ENCODE peak calls at places on chromosomes 2 and 18, in six cellular contexts. One of them, this sample, is unnamed.

GRCh38 chr2:111032721-111033532 is 87.8 kb upstream of the BCL2L11 start:
- DNase-seq in HepG2: peak
- DNase-seq in K562: no peak
- DNase-seq in endothelial cell of umbilical vein: no peak
- DNase-seq in A549: peak
- DNase-seq in GM12878: no peak
- DNase-seq in this sample: no peak

GRCh38 chr2:15407666-15408065 is 153.5 kb downstream of the NBAS start:
- DNase-seq in HepG2: no peak
- DNase-seq in K562: no peak
- DNase-seq in endothelial cell of umbilical vein: no peak
- DNase-seq in A549: no peak
- DNase-seq in GM12878: no peak
- DNase-seq in this sample: no peak

GRCh38 chr2:179302764-179303561 is 38.3 kb upstream of the SESTD1 start:
- DNase-seq in HepG2: no peak
- DNase-seq in K562: no peak
- DNase-seq in endothelial cell of umbilical vein: peak
- DNase-seq in A549: no peak
- DNase-seq in GM12878: no peak
- DNase-seq in this sample: no peak

GRCh38 chr2:218256612-218257350 is 4.0 kb upstream of the GPBAR1 start:
- DNase-seq in HepG2: no peak
- DNase-seq in K562: no peak
- DNase-seq in endothelial cell of umbilical vein: no peak
- DNase-seq in A549: no peak
- DNase-seq in GM12878: no peak
- DNase-seq in this sample: no peak

GRCh38 chr2:5549061-5549601 is 143.1 kb upstream of the SOX11 start:
- DNase-seq in HepG2: no peak
- DNase-seq in K562: no peak
- DNase-seq in endothelial cell of umbilical vein: no peak
- DNase-seq in A549: no peak
- DNase-seq in GM12878: no peak
- DNase-seq in this sample: no peak

GRCh38 chr2:200089040-200089755 is 133.8 kb downstream of the MAIP1 start:
- DNase-seq in HepG2: no peak
- DNase-seq in K562: no peak
- DNase-seq in endothelial cell of umbilical vein: no peak
- DNase-seq in A549: no peak
- DNase-seq in GM12878: no peak
- DNase-seq in this sample: no peak

GRCh38 chr2:95299961-95300360 is 2.8 kb downstream of the KCNIP3 start:
- DNase-seq in HepG2: no peak
- DNase-seq in K562: no peak
- DNase-seq in endothelial cell of umbilical vein: no peak
- DNase-seq in A549: no peak
- DNase-seq in GM12878: no peak
- DNase-seq in this sample: no peak

GRCh38 chr2:74510272-74510671 is 2.8 kb upstream of the PCGF1 start:
- DNase-seq in HepG2: no peak
- DNase-seq in K562: no peak
- DNase-seq in endothelial cell of umbilical vein: no peak
- DNase-seq in A549: no peak
- DNase-seq in GM12878: no peak
- DNase-seq in this sample: no peak

GRCh38 chr18:31942301-31942998 is 478 bp downstream of the TRAPPC8 start:
- DNase-seq in HepG2: no peak
- DNase-seq in K562: peak
- DNase-seq in endothelial cell of umbilical vein: peak
- DNase-seq in A549: peak
- DNase-seq in GM12878: no peak
- DNase-seq in this sample: peak

GRCh38 chr18:55314615-55315237 is 273.3 kb downstream of the TCF4 start:
- DNase-seq in HepG2: no peak
- DNase-seq in K562: no peak
- DNase-seq in endothelial cell of umbilical vein: no peak
- DNase-seq in A549: no peak
- DNase-seq in GM12878: no peak
- DNase-seq in this sample: no peak

GRCh38 chr2:179020156-179020750 is 29.7 kb downstream of the CCDC141 start:
- DNase-seq in HepG2: peak
- DNase-seq in K562: peak
- DNase-seq in endothelial cell of umbilical vein: peak
- DNase-seq in A549: no peak
- DNase-seq in GM12878: no peak
- DNase-seq in this sample: peak

GRCh38 chr2:35294636-35295263 is 1060.8 kb upstream of the CRIM1 start:
- DNase-seq in HepG2: no peak
- DNase-seq in K562: no peak
- DNase-seq in endothelial cell of umbilical vein: no peak
- DNase-seq in A549: no peak
- DNase-seq in GM12878: no peak
- DNase-seq in this sample: no peak

GRCh38 chr18:60895181-60895580 is 438.0 kb upstream of the CDH20 start:
- DNase-seq in HepG2: no peak
- DNase-seq in K562: no peak
- DNase-seq in endothelial cell of umbilical vein: peak
- DNase-seq in A549: no peak
- DNase-seq in GM12878: no peak
- DNase-seq in this sample: no peak

GRCh38 chr2:232139171-232139594 is 177.7 kb downstream of the DIS3L2 start:
- DNase-seq in HepG2: no peak
- DNase-seq in K562: no peak
- DNase-seq in endothelial cell of umbilical vein: no peak
- DNase-seq in A549: no peak
- DNase-seq in GM12878: no peak
- DNase-seq in this sample: no peak

GRCh38 chr18:10477121-10477862 is 22.9 kb downstream of the APCDD1 start:
- DNase-seq in HepG2: no peak
- DNase-seq in K562: no peak
- DNase-seq in endothelial cell of umbilical vein: no peak
- DNase-seq in A549: no peak
- DNase-seq in GM12878: no peak
- DNase-seq in this sample: no peak

GRCh38 chr2:128413718-128414341 is 95.2 kb upstream of the HS6ST1 start:
- DNase-seq in HepG2: no peak
- DNase-seq in K562: no peak
- DNase-seq in endothelial cell of umbilical vein: no peak
- DNase-seq in A549: no peak
- DNase-seq in GM12878: no peak
- DNase-seq in this sample: peak

GRCh38 chr2:54708584-54709340 is 14.7 kb upstream of the EML6 start:
- DNase-seq in HepG2: no peak
- DNase-seq in K562: no peak
- DNase-seq in endothelial cell of umbilical vein: peak
- DNase-seq in A549: no peak
- DNase-seq in GM12878: no peak
- DNase-seq in this sample: no peak

GRCh38 chr18:68847219-68847860 is 49.5 kb downstream of the CCDC102B start:
- DNase-seq in HepG2: peak
- DNase-seq in K562: no peak
- DNase-seq in endothelial cell of umbilical vein: peak
- DNase-seq in A549: no peak
- DNase-seq in GM12878: no peak
- DNase-seq in this sample: peak

GRCh38 chr2:218648473-218649100 is 10.8 kb downstream of the ZNF142 start:
- DNase-seq in HepG2: peak
- DNase-seq in K562: peak
- DNase-seq in endothelial cell of umbilical vein: peak
- DNase-seq in A549: peak
- DNase-seq in GM12878: no peak
- DNase-seq in this sample: peak

GRCh38 chr18:75107931-75108276 is 101.0 kb downstream of the PTGR3 start:
- DNase-seq in HepG2: no peak
- DNase-seq in K562: no peak
- DNase-seq in endothelial cell of umbilical vein: no peak
- DNase-seq in A549: no peak
- DNase-seq in GM12878: no peak
- DNase-seq in this sample: no peak

GRCh38 chr2:172995323-172996244 is 80.1 kb upstream of the MAP3K20 start:
- DNase-seq in HepG2: peak
- DNase-seq in K562: no peak
- DNase-seq in endothelial cell of umbilical vein: peak
- DNase-seq in A549: peak
- DNase-seq in GM12878: no peak
- DNase-seq in this sample: peak

GRCh38 chr2:224869601-224870000 is 153.4 kb upstream of the CCDC195 start:
- DNase-seq in HepG2: no peak
- DNase-seq in K562: no peak
- DNase-seq in endothelial cell of umbilical vein: no peak
- DNase-seq in A549: no peak
- DNase-seq in GM12878: no peak
- DNase-seq in this sample: no peak

GRCh38 chr18:56696966-56697365 is 45.8 kb downstream of the WDR7 start:
- DNase-seq in HepG2: no peak
- DNase-seq in K562: no peak
- DNase-seq in endothelial cell of umbilical vein: no peak
- DNase-seq in A549: peak
- DNase-seq in GM12878: no peak
- DNase-seq in this sample: no peak

GRCh38 chr2:104856973-104857261 is 3.0 kb downstream of the POU3F3 start:
- DNase-seq in HepG2: no peak
- DNase-seq in K562: no peak
- DNase-seq in endothelial cell of umbilical vein: no peak
- DNase-seq in A549: no peak
- DNase-seq in GM12878: no peak
- DNase-seq in this sample: no peak

GRCh38 chr2:234165421-234165820 is 114.9 kb downstream of the SPP2 start:
- DNase-seq in HepG2: no peak
- DNase-seq in K562: no peak
- DNase-seq in endothelial cell of umbilical vein: no peak
- DNase-seq in A549: no peak
- DNase-seq in GM12878: no peak
- DNase-seq in this sample: no peak
- TF ChIP-seq MYC in HepG2: no peak
- TF ChIP-seq MYC in K562: no peak
- TF ChIP-seq MYC in endothelial cell of umbilical vein: no peak
- TF ChIP-seq MYC in A549: no peak
- TF ChIP-seq MYC in GM12878: no peak
- TF ChIP-seq MYC in this sample: no peak

DNA sequence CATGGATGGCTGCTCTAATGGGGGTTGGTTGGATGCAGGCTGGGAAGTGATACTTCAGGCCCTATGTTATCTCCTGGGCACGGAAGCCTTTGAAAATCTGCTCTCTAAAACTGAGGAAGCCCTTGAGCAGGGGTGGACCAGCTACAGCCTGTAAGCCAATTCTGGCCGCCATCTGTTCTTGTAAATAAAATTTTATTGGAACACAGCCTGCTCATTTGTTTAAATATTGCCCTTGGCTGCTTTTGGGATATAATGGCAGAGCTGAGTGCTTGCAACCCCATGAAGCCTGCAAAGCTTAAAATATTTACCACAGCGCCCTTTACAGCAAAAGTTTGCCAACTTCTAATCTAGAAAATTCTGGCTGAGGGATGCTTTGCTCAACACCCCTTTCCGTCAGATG is 11.9 kb upstream of the IGFBP2 start:
- DNase-seq in HepG2: no peak
- DNase-seq in K562: no peak
- DNase-seq in endothelial cell of umbilical vein: no peak
- DNase-seq in A549: no peak
- DNase-seq in GM12878: no peak
- DNase-seq in this sample: no peak
- H3K4me3 ChIP-seq in HepG2: no peak
- H3K4me3 ChIP-seq in K562: no peak
- H3K4me3 ChIP-seq in endothelial cell of umbilical vein: no peak
- H3K4me3 ChIP-seq in A549: no peak
- H3K4me3 ChIP-seq in GM12878: no peak
- H3K4me3 ChIP-seq in this sample: no peak

DNA sequence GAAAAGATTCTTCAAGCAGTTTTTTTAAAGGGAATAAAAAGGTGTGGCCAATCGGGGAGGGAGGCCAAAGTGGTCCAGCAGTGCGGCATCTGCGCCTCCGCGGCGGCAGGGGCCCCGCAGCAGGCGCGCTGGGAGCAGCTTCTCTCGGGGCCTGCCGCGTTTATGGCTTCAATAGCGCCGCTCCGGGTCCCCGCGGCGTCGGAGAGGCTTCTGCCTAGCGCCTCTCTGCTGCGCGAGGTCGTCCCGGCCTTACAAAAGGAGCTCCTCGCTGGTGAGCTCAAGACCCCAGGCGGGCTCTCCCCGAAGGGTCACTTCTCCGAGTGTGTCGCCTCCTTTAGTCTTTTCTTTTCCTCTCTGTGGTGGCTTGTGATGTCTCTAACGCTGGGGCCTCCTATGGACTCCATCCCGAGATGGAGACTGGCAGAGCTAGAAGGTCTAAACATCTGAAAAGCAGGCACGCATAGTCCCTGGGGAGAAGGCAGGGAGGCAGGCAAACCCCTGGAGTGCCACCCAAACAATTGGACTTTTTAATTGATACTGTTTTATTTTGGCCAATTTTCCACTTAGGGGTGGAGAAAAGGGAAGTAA is 67.1 kb downstream of the SUMO1 start:
- DNase-seq in HepG2: no peak
- DNase-seq in K562: no peak
- DNase-seq in endothelial cell of umbilical vein: peak
- DNase-seq in A549: no peak
- DNase-seq in GM12878: no peak
- DNase-seq in this sample: peak
- TF ChIP-seq MAX in HepG2: no peak
- TF ChIP-seq MAX in K562: no peak
- TF ChIP-seq MAX in endothelial cell of umbilical vein: no peak
- TF ChIP-seq MAX in A549: no peak
- TF ChIP-seq MAX in GM12878: no peak
- TF ChIP-seq MAX in this sample: no peak

GRCh38 chr2:130363479-130363878 is 7.6 kb downstream of the PTPN18 start:
- DNase-seq in HepG2: no peak
- DNase-seq in K562: no peak
- DNase-seq in endothelial cell of umbilical vein: no peak
- DNase-seq in A549: no peak
- DNase-seq in GM12878: no peak
- DNase-seq in this sample: no peak

GRCh38 chr2:130365075-130365474 is 9.2 kb downstream of the PTPN18 start:
- DNase-seq in HepG2: no peak
- DNase-seq in K562: no peak
- DNase-seq in endothelial cell of umbilical vein: no peak
- DNase-seq in A549: no peak
- DNase-seq in GM12878: no peak
- DNase-seq in this sample: no peak

GRCh38 chr2:130366720-130367119 is 10.9 kb downstream of the PTPN18 start:
- DNase-seq in HepG2: no peak
- DNase-seq in K562: no peak
- DNase-seq in endothelial cell of umbilical vein: no peak
- DNase-seq in A549: no peak
- DNase-seq in GM12878: no peak
- DNase-seq in this sample: no peak

GRCh38 chr2:130368786-130369185 is 12.9 kb downstream of the PTPN18 start:
- DNase-seq in HepG2: no peak
- DNase-seq in K562: no peak
- DNase-seq in endothelial cell of umbilical vein: no peak
- DNase-seq in A549: no peak
- DNase-seq in GM12878: no peak
- DNase-seq in this sample: no peak

DNA sequence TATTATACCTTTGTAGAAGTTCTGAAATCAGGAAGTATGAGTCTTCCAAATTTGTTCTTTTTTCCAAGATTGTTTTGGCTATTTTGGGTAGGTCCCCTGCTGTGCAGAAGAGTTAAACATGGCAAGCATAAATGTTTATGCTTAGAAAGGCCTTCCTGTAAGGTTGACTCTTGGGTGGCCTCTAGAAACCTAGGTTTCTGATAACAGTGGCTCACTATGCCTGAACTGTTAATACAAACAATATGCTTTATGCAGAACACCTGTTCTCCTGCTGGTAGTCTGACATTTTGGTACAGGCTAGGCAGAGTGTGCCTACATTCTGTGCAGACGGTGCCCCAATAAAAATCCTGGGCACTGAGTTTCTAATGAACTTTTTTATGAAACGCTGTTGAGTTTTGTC is 10.1 kb downstream of the PTPN18 start:
- DNase-seq in HepG2: no peak
- DNase-seq in K562: no peak
- DNase-seq in endothelial cell of umbilical vein: no peak
- DNase-seq in A549: no peak
- DNase-seq in GM12878: no peak
- DNase-seq in this sample: no peak
- TF ChIP-seq MYC in HepG2: no peak
- TF ChIP-seq MYC in K562: no peak
- TF ChIP-seq MYC in endothelial cell of umbilical vein: no peak
- TF ChIP-seq MYC in A549: no peak
- TF ChIP-seq MYC in GM12878: no peak
- TF ChIP-seq MYC in this sample: no peak

This sample was measured in NB4.